ENCODE peak calls at places on chromosomes 1 and 21, in ten cellular contexts. Q is CD4-positive, CD25-positive, alpha-beta regulatory T cell; P is lung; R is SK-N-SH; B is heart left ventricle; J is uterus; N is aorta; O is Karpas-422; D is RWPE1; V is H9. K is an unnamed sample.

GRCh38 chr1:211589782-211590721 is 11.1 kb upstream of the SLC30A1 start:
- DNase-seq in D (no peak), P (peak), R (no peak), V (no peak), N (peak), B (peak), J (no peak), Q (no peak), O (peak), K (no peak)

GRCh38 chr1:112061852-112062451 is 72.5 kb upstream of the KCND3 start:
- DNase-seq in O (no peak), D (peak), P (no peak), R (no peak), B (no peak), J (no peak), Q (no peak), V (no peak), N (no peak), K (peak)

GRCh38 chr1:193762276-193762675 is 575.9 kb upstream of the B3GALT2 start:
- DNase-seq in Q (no peak), V (no peak), P (no peak), J (no peak), B (no peak), R (no peak), D (no peak), O (no peak), N (no peak), K (no peak)

GRCh38 chr1:170910273-170910672 is 25.1 kb upstream of the MROH9 start:
- DNase-seq in J (no peak), Q (no peak), V (no peak), P (no peak), N (no peak), O (no peak), R (no peak), D (peak), B (no peak), K (no peak)

GRCh38 chr1:207565546-207566468 is 69.8 kb downstream of the CR1 start:
- DNase-seq in R (no peak), Q (no peak), O (peak), B (no peak), J (no peak), D (no peak), V (peak), N (no peak), P (no peak), K (no peak)

GRCh38 chr1:117959364-117959763 is 29.8 kb downstream of the WDR3 start:
- DNase-seq in B (no peak), V (no peak), J (no peak), N (no peak), Q (no peak), D (no peak), R (no peak), O (no peak), P (no peak), K (no peak)

GRCh38 chr1:163561570-163562295 is 240.0 kb downstream of the NUF2 start:
- DNase-seq in Q (no peak), R (peak), D (no peak), P (no peak), B (no peak), N (no peak), J (no peak), O (no peak), V (peak), K (no peak)

GRCh38 chr1:211843507-211844298 is 13.1 kb upstream of the LPGAT1 start:
- DNase-seq in R (no peak), N (no peak), B (no peak), D (no peak), Q (no peak), V (no peak), O (no peak), J (no peak), P (no peak), K (no peak)

GRCh38 chr1:20216574-20216973 is 30.3 kb upstream of the PLA2G2C start:
- DNase-seq in N (no peak), J (no peak), R (peak), O (peak), D (no peak), V (no peak), Q (peak), B (no peak), P (no peak), K (no peak)

GRCh38 chr1:94125551-94126514 is 4.9 kb upstream of the ABCA4 start:
- DNase-seq in N (no peak), O (no peak), B (no peak), D (no peak), J (no peak), Q (no peak), P (peak), V (peak), R (no peak), K (no peak)

GRCh38 chr1:98027044-98027443 is 106.2 kb upstream of the DPYD start:
- DNase-seq in R (no peak), V (no peak), J (no peak), P (no peak), O (no peak), Q (no peak), D (no peak), N (no peak), B (no peak), K (no peak)

GRCh38 chr1:85616011-85616705 is 35.6 kb downstream of the CCN1 start:
- DNase-seq in P (no peak), Q (no peak), D (no peak), B (no peak), R (no peak), J (no peak), N (peak), O (no peak), V (peak), K (no peak)

GRCh38 chr1:170192535-170192934 is 46.8 kb downstream of the NTMT2 start:
- DNase-seq in Q (no peak), N (no peak), R (no peak), V (no peak), O (no peak), P (no peak), D (no peak), B (no peak), J (no peak), K (no peak)

GRCh38 chr1:14637233-14637632 is 38.7 kb downstream of the KAZN start:
- DNase-seq in O (no peak), P (no peak), R (no peak), V (no peak), D (no peak), N (no peak), J (no peak), B (no peak), Q (no peak), K (no peak)

GRCh38 chr1:8674912-8675311 is 142.5 kb downstream of the RERE start:
- DNase-seq in P (no peak), J (no peak), R (peak), D (peak), O (no peak), Q (no peak), N (no peak), B (no peak), V (no peak), K (no peak)

GRCh38 chr1:43549921-43550597 is 19.4 kb downstream of the PTPRF start:
- DNase-seq in O (no peak), P (peak), B (peak), V (peak), R (no peak), D (peak), J (peak), N (no peak), Q (peak), K (peak)

GRCh38 chr1:181906631-181907030 is 154.9 kb downstream of the ZNF648 start:
- DNase-seq in J (no peak), N (no peak), B (no peak), R (no peak), D (no peak), Q (no peak), V (no peak), O (no peak), P (no peak), K (no peak)

GRCh38 chr1:204367956-204368355 is 8.2 kb upstream of the PLEKHA6 start:
- DNase-seq in B (no peak), Q (no peak), O (no peak), N (no peak), D (no peak), V (no peak), P (no peak), R (no peak), J (no peak), K (no peak)

GRCh38 chr21:40049031-40049958 is 182.1 kb downstream of the PCP4 start:
- DNase-seq in V (no peak), P (no peak), Q (no peak), B (no peak), D (peak), O (no peak), R (no peak), N (peak), J (peak), K (peak)

GRCh38 chr1:183166439-183166838 is 19.6 kb upstream of the LAMC2 start:
- DNase-seq in O (no peak), P (no peak), Q (no peak), R (no peak), B (no peak), V (no peak), D (no peak), J (no peak), N (no peak), K (no peak)

GRCh38 chr1:174953657-174954435 is 45.9 kb upstream of the CACYBP start:
- DNase-seq in B (no peak), R (peak), N (no peak), D (no peak), J (no peak), V (no peak), Q (no peak), P (no peak), O (peak), K (no peak)

GRCh38 chr21:36015096-36015495 is 45.2 kb downstream of the SETD4 start:
- DNase-seq in D (no peak), Q (no peak), N (no peak), J (no peak), R (no peak), B (no peak), P (no peak), V (no peak), O (no peak), K (no peak)

GRCh38 chr1:30701266-30701650 is 22.1 kb downstream of the MATN1 start:
- DNase-seq in R (no peak), B (no peak), V (no peak), O (no peak), D (no peak), J (no peak), P (no peak), Q (no peak), N (no peak), K (no peak)

GRCh38 chr1:226739696-226740065 is 599 bp upstream of the ITPKB start:
- DNase-seq in N (no peak), J (no peak), Q (no peak), R (no peak), O (peak), B (no peak), D (no peak), P (no peak), V (no peak), K (no peak)
- H3K27ac ChIP-seq in N (no peak), J (peak), Q (peak), R (peak), O (peak), B (peak), D (no peak), P (no peak), V (no peak), K (peak)

GRCh38 chr1:66352783-66353182 is 181.2 kb upstream of the SGIP1 start:
- DNase-seq in J (no peak), R (no peak), N (no peak), D (no peak), V (no peak), P (no peak), O (no peak), B (no peak), Q (no peak), K (no peak)
- H3K27ac ChIP-seq in J (no peak), R (no peak), N (no peak), D (no peak), V (peak), P (no peak), O (no peak), B (peak), Q (peak), K (no peak)

GRCh38 chr1:116377564-116378529 is 4.8 kb downstream of the ATP1A1 start:
- DNase-seq in P (peak), R (peak), V (no peak), J (peak), D (peak), O (peak), N (peak), Q (peak), B (peak), K (peak)
- H3K27ac ChIP-seq in P (peak), R (peak), V (no peak), J (peak), D (peak), O (peak), N (peak), Q (peak), B (peak), K (peak)

GRCh38 chr21:34869541-34869940 is 179.6 kb downstream of the RUNX1 start:
- DNase-seq in P (peak), R (no peak), N (no peak), D (no peak), J (no peak), O (no peak), Q (no peak), B (no peak), V (no peak), K (no peak)
- H3K27ac ChIP-seq in P (no peak), R (no peak), N (no peak), D (no peak), J (no peak), O (no peak), Q (no peak), B (no peak), V (no peak), K (no peak)

GRCh38 chr21:44013380-44014088 is 1.4 kb downstream of the TRAPPC10 start:
- DNase-seq in D (no peak), P (no peak), B (no peak), J (no peak), V (no peak), O (no peak), Q (peak), R (peak), N (no peak), K (no peak)
- H3K27ac ChIP-seq in D (peak), P (no peak), B (peak), J (no peak), V (no peak), O (peak), Q (peak), R (no peak), N (no peak), K (peak)

GRCh38 chr1:77686784-77687518 is 4.5 kb upstream of the ZZZ3 start:
- DNase-seq in N (peak), Q (no peak), P (no peak), B (no peak), D (no peak), J (no peak), O (no peak), V (peak), R (no peak), K (no peak)

GRCh38 chr1:77682442-77683141 is at the start of gene ZZZ3:
- DNase-seq in Q (peak), J (peak), P (peak), N (peak), V (peak), R (peak), D (peak), B (peak), O (peak), K (peak)

GRCh38 chr1:77683142-77683835 is 831 bp upstream of the ZZZ3 start:
- DNase-seq in R (peak), Q (peak), V (peak), N (peak), J (peak), P (peak), O (peak), B (peak), D (peak), K (peak)

GRCh38 chr1:77680173-77680572 is 2.3 kb downstream of the ZZZ3 start:
- DNase-seq in R (no peak), D (no peak), P (no peak), V (no peak), Q (no peak), O (no peak), J (no peak), B (no peak), N (no peak), K (no peak)

DNA sequence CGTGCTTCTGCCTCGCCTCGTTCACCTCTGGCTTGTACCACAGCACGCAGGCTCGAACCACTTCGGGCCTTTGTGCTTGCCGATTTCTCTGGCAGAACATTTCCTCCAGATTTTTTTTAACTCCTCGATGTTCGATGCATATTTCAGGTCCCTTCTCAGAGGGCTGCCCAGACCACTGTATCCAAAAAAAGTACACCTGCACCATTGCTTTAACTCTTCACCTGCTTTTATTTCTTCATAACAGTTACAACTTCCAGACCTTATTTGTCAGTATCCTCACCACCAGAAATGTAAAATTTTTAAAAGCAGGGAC is 1.3 kb upstream of the ZZZ3 start:
- DNase-seq in J (no peak), R (no peak), B (no peak), V (no peak), Q (no peak), O (no peak), P (no peak), D (no peak), N (no peak), K (no peak)
- H3K27ac ChIP-seq in J (peak), R (peak), B (peak), V (peak), Q (peak), O (peak), P (peak), D (peak), N (no peak), K (peak)